ENCODE peak calls at places on chromosomes 11 and 22, in nine cellular contexts. L, H, X, Y, B, F, O, S and W are unnamed samples.

GRCh38 chr11:32555091-32555490 is 28.5 kb upstream of the EIF3M start:
- DNase-seq in L (no peak), H (no peak), X (no peak), Y (no peak), B (no peak), F (no peak), O (no peak), S (no peak), W (no peak)

GRCh38 chr11:34052608-34053160 is 1.2 kb downstream of the CAPRIN1 start:
- DNase-seq in L (peak), H (no peak), X (peak), Y (no peak), B (no peak), F (no peak), O (no peak), S (peak), W (no peak)

GRCh38 chr11:3195251-3196160 is 23.1 kb downstream of the MRGPRG start:
- DNase-seq in L (no peak), H (peak), X (peak), Y (no peak), B (peak), F (peak), O (peak), S (no peak), W (no peak)

GRCh38 chr11:115784796-115785521 is 280.7 kb upstream of the CADM1 start:
- DNase-seq in L (no peak), H (no peak), X (no peak), Y (no peak), B (no peak), F (no peak), O (no peak), S (no peak), W (no peak)

GRCh38 chr11:68289456-68289855 is 17.7 kb upstream of the C11orf24 start:
- DNase-seq in L (no peak), H (no peak), X (no peak), Y (no peak), B (no peak), F (no peak), O (no peak), S (no peak), W (no peak)

GRCh38 chr11:22752908-22753310 is 76.7 kb downstream of the SVIP start:
- DNase-seq in L (no peak), H (no peak), X (no peak), Y (no peak), B (no peak), F (no peak), O (no peak), S (no peak), W (no peak)

GRCh38 chr22:49047461-49047860 is 780.2 kb downstream of the BRD1 start:
- DNase-seq in L (no peak), H (no peak), X (no peak), Y (no peak), B (no peak), F (no peak), O (peak), S (no peak), W (no peak)

GRCh38 chr11:114399903-114400221 is 449 bp downstream of the C11orf71 start:
- DNase-seq in L (peak), H (peak), X (no peak), Y (no peak), B (peak), F (no peak), O (no peak), S (no peak), W (no peak)

GRCh38 chr11:76408171-76408965 is 27.2 kb downstream of the GVQW3 start:
- DNase-seq in L (peak), H (no peak), X (no peak), Y (no peak), B (no peak), F (no peak), O (no peak), S (no peak), W (no peak)

GRCh38 chr11:88979641-88980040 is 86.1 kb downstream of the GRM5 start:
- DNase-seq in L (no peak), H (no peak), X (no peak), Y (no peak), B (no peak), F (peak), O (no peak), S (no peak), W (no peak)

GRCh38 chr11:82858133-82858532 is 42.1 kb downstream of the PRCP start:
- DNase-seq in L (no peak), H (no peak), X (no peak), Y (no peak), B (no peak), F (no peak), O (peak), S (no peak), W (no peak)

GRCh38 chr11:132595246-132595645 is 937.1 kb downstream of the OPCML start:
- DNase-seq in L (no peak), H (no peak), X (no peak), Y (no peak), B (no peak), F (no peak), O (no peak), S (no peak), W (no peak)

GRCh38 chr11:88480217-88480616 is 142.7 kb upstream of the CTSC start:
- DNase-seq in L (no peak), H (no peak), X (no peak), Y (no peak), B (peak), F (peak), O (peak), S (no peak), W (no peak)

GRCh38 chr22:49107561-49107960 is 720.1 kb downstream of the BRD1 start:
- DNase-seq in L (no peak), H (no peak), X (no peak), Y (no peak), B (no peak), F (no peak), O (no peak), S (no peak), W (no peak)

GRCh38 chr11:64566042-64566914 is 24.7 kb upstream of the SLC22A12 start:
- DNase-seq in L (peak), H (no peak), X (peak), Y (peak), B (peak), F (peak), O (peak), S (peak), W (peak)

GRCh38 chr11:17378655-17379054 is 9.8 kb downstream of the KCNJ11 start:
- DNase-seq in L (no peak), H (no peak), X (no peak), Y (no peak), B (no peak), F (no peak), O (no peak), S (no peak), W (no peak)

GRCh38 chr11:130653838-130654601 is 205.6 kb downstream of the ADAMTS15 start:
- DNase-seq in L (no peak), H (peak), X (peak), Y (no peak), B (peak), F (no peak), O (no peak), S (no peak), W (peak)

GRCh38 chr22:47883757-47884156 is 1121.3 kb downstream of the TBC1D22A start:
- DNase-seq in L (no peak), H (no peak), X (no peak), Y (no peak), B (no peak), F (no peak), O (no peak), S (no peak), W (no peak)

GRCh38 chr11:418343-419247 is 3.8 kb upstream of the SIGIRR start:
- DNase-seq in L (no peak), H (no peak), X (no peak), Y (no peak), B (no peak), F (no peak), O (no peak), S (no peak), W (no peak)

GRCh38 chr11:416757-417621 is 2.2 kb upstream of the SIGIRR start:
- DNase-seq in L (no peak), H (no peak), X (no peak), Y (no peak), B (peak), F (no peak), O (no peak), S (peak), W (peak)

GRCh38 chr11:416051-416756 is 1.4 kb upstream of the SIGIRR start:
- DNase-seq in L (no peak), H (no peak), X (no peak), Y (no peak), B (no peak), F (no peak), O (no peak), S (no peak), W (no peak)

GRCh38 chr11:419248-420005 is 4.6 kb upstream of the SIGIRR start:
- DNase-seq in L (no peak), H (no peak), X (no peak), Y (no peak), B (no peak), F (no peak), O (no peak), S (no peak), W (no peak)

GRCh38 chr11:417652-418342 is 3.0 kb upstream of the SIGIRR start:
- DNase-seq in L (no peak), H (no peak), X (no peak), Y (no peak), B (no peak), F (no peak), O (no peak), S (no peak), W (no peak)
- H3K4me3 ChIP-seq in L (no peak), H (peak), X (peak), Y (peak), B (no peak), F (no peak), O (no peak), S (no peak), W (peak)

GRCh38 chr11:27596388-27596787 is 89.8 kb upstream of the LIN7C start:
- DNase-seq in L (no peak), H (no peak), X (no peak), Y (no peak), B (no peak), F (no peak), O (no peak), S (no peak), W (no peak)

GRCh38 chr11:27596802-27597201 is 90.2 kb upstream of the LIN7C start:
- DNase-seq in L (no peak), H (no peak), X (no peak), Y (no peak), B (no peak), F (no peak), O (no peak), S (no peak), W (no peak)

GRCh38 chr11:27600656-27601055 is 94.1 kb upstream of the LIN7C start:
- DNase-seq in L (peak), H (no peak), X (no peak), Y (no peak), B (no peak), F (no peak), O (no peak), S (no peak), W (no peak)

GRCh38 chr11:27603376-27603775 is 96.8 kb upstream of the LIN7C start:
- DNase-seq in L (no peak), H (no peak), X (no peak), Y (no peak), B (no peak), F (no peak), O (no peak), S (no peak), W (no peak)

GRCh38 chr11:27599217-27599616 is 92.6 kb upstream of the LIN7C start:
- DNase-seq in L (peak), H (no peak), X (no peak), Y (no peak), B (no peak), F (no peak), O (no peak), S (no peak), W (no peak)
- TF ChIP-seq CTCF in L (peak), H (no peak), X (no peak), Y (no peak), B (no peak), F (no peak), O (no peak), S (no peak), W (no peak)

GRCh38 chr11:57779275-57779674 is 17.7 kb downstream of the CTNND1 start:
- DNase-seq in L (no peak), H (no peak), X (no peak), Y (no peak), B (peak), F (no peak), O (peak), S (no peak), W (no peak)

GRCh38 chr11:57776577-57776976 is 15.0 kb downstream of the CTNND1 start:
- DNase-seq in L (no peak), H (no peak), X (no peak), Y (no peak), B (no peak), F (no peak), O (no peak), S (no peak), W (no peak)

GRCh38 chr11:57777969-57778317 is 16.3 kb downstream of the CTNND1 start:
- DNase-seq in L (no peak), H (no peak), X (no peak), Y (no peak), B (peak), F (no peak), O (peak), S (no peak), W (no peak)

GRCh38 chr11:57776101-57776511 is 14.5 kb downstream of the CTNND1 start:
- DNase-seq in L (no peak), H (no peak), X (no peak), Y (no peak), B (peak), F (no peak), O (no peak), S (no peak), W (no peak)

GRCh38 chr11:57778318-57779037 is 16.9 kb downstream of the CTNND1 start:
- DNase-seq in L (no peak), H (peak), X (peak), Y (peak), B (peak), F (peak), O (peak), S (peak), W (peak)
- H3K4me3 ChIP-seq in L (no peak), H (no peak), X (peak), Y (peak), B (peak), F (no peak), O (peak), S (no peak), W (peak)

GRCh38 chr11:65637794-65638317 is at the start of gene SIPA1:
- DNase-seq in L (peak), H (no peak), X (peak), Y (no peak), B (peak), F (peak), O (peak), S (peak), W (peak)
- TF ChIP-seq CTCF in L (no peak), H (peak), X (peak), Y (no peak), B (peak), F (peak), O (peak), S (peak), W (peak)

DNA sequence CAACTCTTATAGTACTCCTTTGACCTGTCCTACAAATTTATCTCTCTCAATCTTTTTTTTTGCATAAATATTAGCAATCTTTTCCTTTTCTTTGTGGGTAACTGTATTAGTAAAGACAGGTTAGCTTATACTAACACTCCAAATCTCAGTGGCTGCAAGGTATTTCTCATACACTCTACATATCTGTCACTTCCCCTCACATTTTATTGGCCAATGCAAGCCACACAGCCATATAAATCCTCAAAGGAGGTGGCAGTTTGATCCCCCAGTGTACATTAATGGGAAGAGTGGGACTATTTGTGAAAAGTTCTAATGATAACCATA is 42.6 kb upstream of the EED start:
- DNase-seq in L (peak), H (no peak), X (no peak), Y (no peak), B (no peak), F (no peak), O (no peak), S (peak), W (no peak)
- H3K4me3 ChIP-seq in L (peak), H (peak), X (peak), Y (no peak), B (no peak), F (peak), O (no peak), S (peak), W (no peak)

DNA sequence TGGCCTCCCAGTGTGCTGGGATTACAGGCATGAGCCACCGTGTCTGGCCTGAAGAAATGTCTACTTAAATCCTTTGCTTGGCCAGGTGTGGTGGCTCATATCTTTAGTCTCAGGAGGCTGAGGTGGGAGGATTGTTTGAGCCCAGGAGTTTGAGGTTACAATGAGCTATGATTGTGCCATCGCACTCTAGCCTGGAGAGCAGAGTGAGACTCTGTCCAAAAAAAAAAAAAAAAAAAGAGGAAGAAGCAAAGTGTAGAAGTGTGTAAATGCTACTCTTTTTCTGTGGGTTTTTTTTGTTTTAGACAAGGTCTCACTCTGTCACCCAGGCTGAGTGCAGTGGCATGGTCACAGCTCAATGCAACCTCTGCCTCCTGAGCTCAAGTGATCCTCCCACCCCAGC is 6.4 kb upstream of the ATG16L2 start:
- DNase-seq in L (no peak), H (no peak), X (no peak), Y (no peak), B (no peak), F (no peak), O (no peak), S (no peak), W (no peak)
- TF ChIP-seq CTCF in L (no peak), H (no peak), X (no peak), Y (no peak), B (no peak), F (no peak), O (no peak), S (no peak), W (no peak)

GRCh38 chr22:38454361-38455062 is 487 bp downstream of the KCNJ4 start:
- DNase-seq in L (peak), H (no peak), X (no peak), Y (no peak), B (no peak), F (no peak), O (no peak), S (no peak), W (no peak)
- H3K4me3 ChIP-seq in L (no peak), H (peak), X (peak), Y (no peak), B (peak), F (no peak), O (no peak), S (no peak), W (no peak)

DNA sequence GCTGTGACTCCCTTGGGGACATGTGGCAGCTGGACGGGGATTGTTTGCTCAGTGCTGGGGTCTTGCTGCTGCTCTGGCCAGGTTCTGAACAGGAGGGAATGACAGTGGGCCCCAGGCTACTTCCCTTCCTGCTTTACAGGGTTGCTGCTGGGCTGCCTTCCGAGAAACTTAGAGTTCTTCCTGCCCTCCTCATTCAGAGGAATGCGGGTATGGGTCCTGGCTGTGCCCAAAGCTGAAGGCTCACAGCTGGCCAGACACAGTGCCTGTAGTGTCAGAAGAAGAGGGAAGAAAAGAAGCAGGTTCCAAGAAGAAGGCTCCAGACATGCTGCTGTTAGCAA is 108.3 kb upstream of the PARVA start:
- DNase-seq in L (no peak), H (no peak), X (no peak), Y (no peak), B (peak), F (no peak), O (no peak), S (no peak), W (no peak)
- TF ChIP-seq CTCF in L (no peak), H (no peak), X (no peak), Y (no peak), B (no peak), F (no peak), O (no peak), S (no peak), W (no peak)

GRCh38 chr11:35163707-35164496 is 24.9 kb downstream of the CD44 start:
- DNase-seq in L (peak), H (no peak), X (no peak), Y (no peak), B (no peak), F (no peak), O (peak), S (peak), W (no peak)
- H3K4me3 ChIP-seq in L (no peak), H (no peak), X (no peak), Y (no peak), B (no peak), F (no peak), O (no peak), S (no peak), W (no peak)